ENCODE peak calls at places on chromosomes 2 and 18, in seven cellular contexts. P, G, R, V, M, E and S are unnamed samples.

GRCh38 chr2:19911799-19912509 is 10.2 kb upstream of the TTC32 start:
- DNase-seq in R (peak; percentile 91), V (no peak), E (peak; percentile 87), P (peak; percentile 31), M (no peak), G (no peak), S (no peak)

GRCh38 chr2:68287580-68288441 is 31.9 kb downstream of the CNRIP1 start:
- DNase-seq in M (peak; percentile 30), P (no peak), G (no peak), R (peak; percentile 86), E (peak; percentile 90), V (no peak), S (no peak)

GRCh38 chr2:238912228-238912915 is 64.5 kb downstream of the TWIST2 start:
- DNase-seq in P (no peak), V (no peak), M (no peak), G (no peak), R (no peak), E (peak; percentile 25), S (no peak)

GRCh38 chr2:69789762-69790600 is 39.5 kb upstream of the GMCL1 start:
- DNase-seq in E (peak; percentile 59), R (no peak), G (no peak), V (no peak), M (no peak), P (no peak), S (peak; percentile 46)

GRCh38 chr18:39571511-39571910 is 2005.9 kb upstream of the CELF4 start:
- DNase-seq in P (peak; percentile 9), V (peak; percentile 18), M (peak; percentile 20), E (peak; percentile 51), R (peak; percentile 49), G (no peak), S (no peak)

GRCh38 chr2:36352711-36353110 is 2.9 kb upstream of the CRIM1 start:
- DNase-seq in E (peak; percentile 96), P (peak; percentile 66), M (no peak), G (no peak), R (no peak), V (no peak), S (peak; percentile 19)

GRCh38 chr2:212695426-212695825 is 156.8 kb upstream of the ERBB4 start:
- DNase-seq in R (no peak), M (no peak), P (no peak), E (no peak), V (no peak), G (no peak), S (no peak)

GRCh38 chr18:48631851-48632250 is 93.0 kb downstream of the CTIF start:
- DNase-seq in R (no peak), V (no peak), G (peak; percentile 25), M (no peak), P (no peak), E (no peak), S (no peak)

GRCh38 chr2:19933351-19933981 is 31.7 kb upstream of the TTC32 start:
- DNase-seq in M (no peak), E (peak; percentile 71), V (no peak), P (peak; percentile 88), G (no peak), R (peak; percentile 38), S (no peak)

GRCh38 chr18:36856815-36857214 is 27.9 kb downstream of the KIAA1328 start:
- DNase-seq in G (no peak), P (no peak), M (no peak), E (no peak), R (no peak), V (no peak), S (no peak)

GRCh38 chr2:172701250-172701649 is 34.4 kb upstream of the RAPGEF4 start:
- DNase-seq in G (no peak), P (no peak), M (no peak), V (no peak), R (peak; percentile 68), E (peak; percentile 97), S (no peak)

GRCh38 chr2:78145395-78145996 is 623.3 kb upstream of the LRRTM4 start:
- DNase-seq in E (no peak), P (no peak), V (no peak), R (no peak), M (no peak), G (no peak), S (no peak)

GRCh38 chr2:184769686-184770085 is 171.4 kb downstream of the ZNF804A start:
- DNase-seq in M (no peak), G (no peak), P (no peak), V (no peak), E (no peak), R (no peak), S (no peak)

GRCh38 chr2:176130153-176130916 is 830 bp downstream of the HOXD8 start:
- DNase-seq in V (peak; percentile 77), P (peak; percentile 59), R (no peak), E (peak; percentile 86), M (peak; percentile 64), G (peak; percentile 91), S (no peak)

GRCh38 chr2:160871096-160871495 is 289.1 kb upstream of the TANK start:
- DNase-seq in R (peak; percentile 55), P (peak; percentile 18), E (no peak), G (peak; percentile 64), M (no peak), V (no peak), S (no peak)

GRCh38 chr2:215702116-215702905 is 266.4 kb upstream of the FN1 start:
- DNase-seq in P (peak; percentile 25), G (no peak), R (no peak), V (no peak), M (no peak), E (no peak), S (no peak)

GRCh38 chr18:32549248-32549842 is 78.7 kb upstream of the GAREM1 start:
- DNase-seq in P (peak; percentile 46), M (peak; percentile 46), G (no peak), R (peak; percentile 51), E (peak; percentile 57), V (peak; percentile 39), S (peak; percentile 48)

GRCh38 chr2:31379102-31379501 is 35.4 kb downstream of the XDH start:
- DNase-seq in P (no peak), G (peak; percentile 12), M (no peak), R (no peak), V (no peak), E (no peak), S (no peak)

GRCh38 chr2:233546774-233547173 is 19.8 kb downstream of the USP40 start:
- DNase-seq in E (no peak), V (no peak), P (no peak), R (no peak), G (no peak), M (no peak), S (no peak)

GRCh38 chr2:233966388-233966787 is 49.2 kb downstream of the TRPM8 start:
- DNase-seq in R (peak; percentile 15), V (no peak), M (no peak), P (no peak), E (peak; percentile 14), G (no peak), S (no peak)

DNA sequence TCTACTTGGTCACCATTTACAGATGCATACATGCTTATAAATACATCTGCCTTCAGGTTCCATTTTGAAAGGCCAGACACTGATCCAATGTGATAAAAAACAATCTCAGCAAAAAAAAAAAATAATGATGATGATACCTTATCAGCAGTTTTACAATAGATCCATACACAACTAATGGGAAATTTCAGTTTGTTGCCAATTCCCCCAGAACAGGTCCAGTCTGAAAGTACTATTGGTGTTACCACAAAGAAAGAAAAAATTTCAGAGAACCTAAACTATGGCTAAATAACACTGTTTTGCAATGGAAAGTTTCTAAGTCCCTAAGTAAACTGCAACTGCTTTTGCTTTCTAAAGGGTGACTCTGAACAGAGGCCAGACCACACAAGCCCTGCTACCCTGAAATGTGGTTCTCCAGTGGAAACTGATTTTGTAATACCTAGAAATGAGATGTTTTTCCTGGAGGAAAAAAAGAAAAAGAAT is 54.1 kb downstream of the LPIN2 start:
- DNase-seq in P (no peak), R (peak; percentile 81), V (no peak), E (peak; percentile 79), G (no peak), M (no peak), S (peak; percentile 41)
- H3K27ac ChIP-seq in P (no peak overlapping the region), R (no peak overlapping the region), V (no peak overlapping the region), E (peak overlapping the region; percentile 58), G (no peak overlapping the region), M (no peak overlapping the region), S (peak overlapping the region; percentile 93)

GRCh38 chr2:11387100-11387390 is 42.6 kb upstream of the ROCK2 start:
- DNase-seq in R (no peak), M (no peak), E (peak; percentile 66), V (no peak), P (no peak), G (no peak), S (no peak)
- H3K4me1 ChIP-seq in R (peaks cover 27% of the 10 kb centered on the region), M (peaks cover 6% of the 10 kb centered on the region), E (peaks cover 16% of the 10 kb centered on the region), V (no peaks in the 10 kb centered on the region), P (peaks cover 71% of the 10 kb centered on the region), G (peaks cover 24% of the 10 kb centered on the region), S (no peaks in the 10 kb centered on the region)

DNA sequence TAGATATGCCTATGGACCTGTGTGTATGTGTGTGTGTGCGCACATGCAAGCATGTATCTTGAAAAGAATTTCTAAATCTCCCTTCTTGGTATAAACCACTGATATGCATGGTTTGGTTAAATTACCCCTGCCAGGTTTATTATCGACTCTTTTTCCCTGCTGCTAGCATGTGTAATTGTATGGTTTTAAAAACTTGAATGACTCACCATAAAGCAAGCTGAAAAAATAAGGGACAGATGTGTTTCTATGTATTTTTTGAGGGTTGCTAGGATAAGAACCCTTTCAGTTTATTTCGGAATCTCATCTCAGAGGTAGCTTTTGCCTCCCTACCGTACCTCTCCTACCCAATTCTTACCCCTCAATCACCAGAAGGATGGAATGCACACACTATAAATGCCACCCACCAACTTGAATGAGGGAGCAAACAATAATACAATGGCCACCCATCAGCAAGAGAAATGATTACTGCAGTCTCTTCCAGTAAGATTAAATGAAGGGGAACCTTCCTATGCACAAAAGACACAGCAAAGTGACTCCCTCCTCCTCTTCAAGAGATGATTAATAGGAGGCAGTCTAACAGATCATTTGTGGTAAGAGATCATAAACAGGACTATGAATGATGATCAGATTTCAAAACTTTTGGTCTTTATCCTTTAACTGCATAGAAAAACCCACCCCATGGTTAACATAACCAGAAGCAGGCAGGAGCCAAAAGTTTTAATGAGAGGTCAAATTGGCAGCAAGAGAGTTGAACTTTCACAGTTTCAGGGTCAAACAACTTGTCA is 357.2 kb downstream of the SATB2 start:
- DNase-seq in G (no peak), R (peak; percentile 49), P (no peak), M (no peak), V (no peak), E (peak; percentile 69), S (no peak)
- H3K4me3 ChIP-seq in G (no peak overlapping the region), R (no peak overlapping the region), P (no peak overlapping the region), M (no peak overlapping the region), V (no peak overlapping the region), E (peak overlapping the region; percentile 27), S (no peak overlapping the region)

GRCh38 chr2:186130678-186131511 is 355.2 kb upstream of the ZC3H15 start:
- DNase-seq in V (no peak), R (no peak), G (no peak), E (no peak), P (no peak), M (no peak), S (no peak)
- H3K27ac ChIP-seq in V (no peak overlapping the region), R (no peak overlapping the region), G (no peak overlapping the region), E (no peak overlapping the region), P (no peak overlapping the region), M (no peak overlapping the region), S (no peak overlapping the region)

DNA sequence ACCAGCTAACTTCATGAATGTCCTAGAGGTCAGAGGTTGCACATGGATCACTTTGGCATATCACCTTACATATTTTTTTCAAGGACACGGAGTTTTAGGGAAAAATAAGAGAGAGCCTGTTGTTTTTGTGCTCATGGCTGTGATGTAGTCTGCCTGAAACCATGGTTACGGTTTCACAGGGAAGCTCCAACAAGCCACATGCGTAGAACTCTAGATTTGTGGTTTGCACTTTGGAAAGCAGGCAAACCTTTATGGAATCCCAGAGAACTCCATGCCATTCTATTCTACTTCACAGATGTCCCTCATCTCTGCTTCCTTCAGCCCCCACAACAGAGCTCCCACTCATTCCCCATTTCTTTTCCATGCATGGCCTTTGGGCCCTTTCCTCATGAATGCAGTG is 2.1 kb downstream of the PRKCE start:
- DNase-seq in P (no peak), V (no peak), E (peak; percentile 51), M (no peak), R (no peak), G (no peak), S (no peak)
- H3K4me1 ChIP-seq in P (peaks cover 17% of the 10 kb centered on the region), V (peaks cover 27% of the 10 kb centered on the region), E (peaks cover 13% of the 10 kb centered on the region), M (no peaks in the 10 kb centered on the region), R (peaks cover 5% of the 10 kb centered on the region), G (peaks cover 3% of the 10 kb centered on the region), S (peaks cover 19% of the 10 kb centered on the region)